ENCODE peak calls at places on chromosomes 4 and X, in five cellular contexts. Z is mucosa of descending colon, K is tibial artery, Y is left ventricle myocardium inferior, M is GM23248. C is an unnamed sample. For H3K4me1 and H3K9me3, the result is how much of the 10 kb centered on the place peaks cover.

GRCh38 chr4:70178075-70178660 is 17.4 kb upstream of the ODAM start:
- DNase-seq in Z (no peak), K (no peak), Y (no peak), M (no peak), C (no peak)

GRCh38 chr4:83011779-83012630 is 1.4 kb upstream of the LIN54 start:
- DNase-seq in Z (peak), K (peak), Y (peak), M (peak), C (peak)

GRCh38 chrX:150329888-150330287 is 33.2 kb upstream of the MAMLD1 start:
- DNase-seq in Z (no peak), K (no peak), Y (no peak), M (no peak), C (no peak)

GRCh38 chr4:26330186-26330787 is 9.5 kb downstream of the RBPJ start:
- DNase-seq in Z (no peak), K (no peak), Y (no peak), M (peak), C (peak)

GRCh38 chrX:41730101-41730500 is 6.1 kb downstream of the GPR82 start:
- DNase-seq in Z (no peak), K (no peak), Y (no peak), M (peak), C (peak)

GRCh38 chr4:184940500-184940899 is 77.8 kb upstream of the HELT start:
- DNase-seq in Z (no peak), K (no peak), Y (no peak), M (no peak), C (no peak)

GRCh38 chr4:7371122-7371941 is 63.4 kb downstream of the PSAPL1 start:
- DNase-seq in Z (no peak), K (no peak), Y (no peak), M (peak), C (no peak)

GRCh38 chrX:119252716-119253115 is 16.6 kb downstream of the PGRMC1 start:
- DNase-seq in Z (no peak), K (no peak), Y (no peak), M (peak), C (no peak)

GRCh38 chr4:53273726-53274125 is 92.1 kb downstream of the SCFD2 start:
- DNase-seq in Z (no peak), K (no peak), Y (no peak), M (peak), C (no peak)

GRCh38 chr4:24576276-24576675 is 8.1 kb downstream of the DHX15 start:
- DNase-seq in Z (no peak), K (no peak), Y (no peak), M (no peak), C (no peak)
- H3K4me1 ChIP-seq in Z (under half), K (half or more), Y (half or more), M (under half), C (under half)

DNA sequence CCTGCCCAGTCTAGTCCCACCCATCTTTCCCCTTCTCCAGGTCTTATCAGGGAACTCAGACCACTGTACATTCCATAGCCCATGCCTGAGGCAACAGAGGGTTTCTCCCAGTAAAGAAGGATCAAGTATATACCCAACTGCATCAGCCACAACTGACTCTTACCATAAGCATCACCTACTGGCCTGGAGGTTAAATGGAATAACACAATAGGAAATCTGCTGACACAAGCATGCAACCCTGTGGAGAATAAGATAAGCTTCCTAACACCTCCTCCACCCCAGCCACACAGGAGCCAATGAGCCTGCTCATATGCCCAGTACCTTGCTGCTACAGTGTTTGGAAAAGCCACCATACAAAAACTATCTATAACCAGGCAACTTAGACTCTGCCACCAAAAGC is 34.6 kb upstream of the PLK4 start:
- DNase-seq in Z (no peak), K (no peak), Y (no peak), M (no peak), C (no peak)
- H3K9me3 ChIP-seq in Z (under half), K (under half), Y (under half), M (under half), C (under half)

DNA sequence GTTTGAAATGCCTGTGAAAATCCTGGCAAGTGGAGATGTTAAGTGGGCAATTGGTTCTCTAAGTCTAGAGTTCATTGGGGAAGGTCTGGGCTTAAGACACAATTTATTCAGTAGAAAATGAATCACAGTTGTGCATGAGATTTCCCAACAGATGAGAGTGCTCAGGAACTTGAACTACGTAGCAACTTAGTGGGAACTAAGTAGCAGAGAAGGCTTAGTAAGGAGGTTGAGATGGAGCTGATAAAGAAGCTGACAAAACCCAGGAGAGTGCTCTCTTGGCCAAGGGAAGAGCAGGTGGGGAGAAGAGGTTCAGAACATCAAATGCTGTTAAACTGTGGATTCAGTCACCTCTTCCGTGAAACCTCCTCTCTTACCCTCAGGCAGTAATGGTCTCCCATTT is 33.0 kb downstream of the AFF1 start:
- DNase-seq in Z (no peak), K (no peak), Y (no peak), M (peak), C (no peak)
- H3K4me1 ChIP-seq in Z (under half), K (under half), Y (half or more), M (under half), C (under half)

GRCh38 chr4:49221209-49221608 is 235.1 kb downstream of the CWH43 start:
- DNase-seq in Z (peak), K (no peak), Y (no peak), M (no peak), C (no peak)
- H3K9me3 ChIP-seq in Z (under half), K (under half), Y (under half), M (under half), C (under half)